ENCODE peak calls at places on chromosomes 1 and 21, in seven cellular contexts. D, E, V, Z, J, X and S are unnamed samples.

GRCh38 chr1:90044346-90044745 is 49.4 kb downstream of the ZNF326 start:
- DNase-seq in J (no peak), Z (no peak), X (no peak), E (no peak), V (no peak), D (no peak), S (no peak)

GRCh38 chr1:164226977-164227376 is 332.0 kb upstream of the PBX1 start:
- DNase-seq in E (no peak), V (no peak), X (no peak), J (no peak), D (no peak), Z (no peak), S (no peak)

GRCh38 chr1:3652538-3653285 is 396 bp downstream of the TP73 start:
- DNase-seq in J (peak; percentile 29), X (no peak), V (no peak), E (no peak), Z (no peak), D (no peak), S (peak; percentile 79)

GRCh38 chr1:24925082-24925779 is 4.8 kb downstream of the RUNX3 start:
- DNase-seq in V (no peak), X (no peak), J (no peak), Z (no peak), E (peak; percentile 41), D (no peak), S (no peak)

GRCh38 chr1:154971341-154971998 is 923 bp upstream of the SHC1 start:
- DNase-seq in D (no peak), V (peak; percentile 39), Z (peak; percentile 61), E (peak; percentile 50), J (no peak), X (peak; percentile 75), S (peak; percentile 57)

GRCh38 chr1:183023601-183024351 is 556 bp downstream of the LAMC1 start:
- DNase-seq in E (peak; percentile 84), V (peak; percentile 81), D (peak; percentile 83), J (peak; percentile 67), X (peak; percentile 86), Z (peak; percentile 60), S (peak; percentile 91)

GRCh38 chr1:162854245-162854860 is 6.6 kb downstream of the CCDC190 start:
- DNase-seq in Z (peak; percentile 93), X (peak; percentile 68), J (peak; percentile 67), D (no peak), V (peak; percentile 69), E (peak; percentile 63), S (no peak)

GRCh38 chr1:164635784-164636729 is 77.1 kb downstream of the PBX1 start:
- DNase-seq in D (no peak), Z (no peak), E (peak; percentile 66), X (peak; percentile 45), V (peak; percentile 77), J (no peak), S (no peak)

GRCh38 chr1:223125249-223125648 is 17.8 kb downstream of the TLR5 start:
- DNase-seq in Z (no peak), X (no peak), D (no peak), E (no peak), J (peak; percentile 32), V (no peak), S (no peak)

GRCh38 chr1:212229654-212230053 is 55.6 kb upstream of the PPP2R5A start:
- DNase-seq in Z (peak; percentile 68), D (no peak), X (no peak), V (no peak), J (no peak), E (no peak), S (no peak)

GRCh38 chr1:201469645-201470074 is 672 bp upstream of the PHLDA3 start:
- DNase-seq in Z (no peak), X (no peak), D (no peak), J (no peak), V (no peak), E (no peak), S (no peak)

GRCh38 chr21:35578350-35578782 is 482.0 kb downstream of the SETD4 start:
- DNase-seq in V (no peak), Z (peak; percentile 69), E (no peak), X (no peak), D (no peak), J (no peak), S (no peak)

GRCh38 chr1:25232866-25233784 is 823 bp upstream of the SYF2 start:
- DNase-seq in V (peak; percentile 93), Z (peak; percentile 97), D (peak; percentile 94), E (peak; percentile 90), X (peak; percentile 90), J (peak; percentile 52), S (peak; percentile 89)

GRCh38 chr21:38804617-38805281 is 980 bp upstream of the ETS2 start:
- DNase-seq in V (peak; percentile 87), E (peak; percentile 86), D (peak; percentile 93), J (peak; percentile 62), Z (peak; percentile 73), X (peak; percentile 69), S (peak; percentile 92)

GRCh38 chr21:14116080-14116481 is 94.7 kb downstream of the LIPI start:
- DNase-seq in Z (no peak), J (no peak), X (no peak), D (no peak), E (no peak), V (no peak), S (no peak)

GRCh38 chr1:45913183-45913924 is 109.9 kb downstream of the MAST2 start:
- DNase-seq in E (peak; percentile 79), V (peak; percentile 81), J (no peak), Z (peak; percentile 77), D (no peak), X (no peak), S (no peak)

GRCh38 chr1:150596976-150597375 is 17.6 kb upstream of the MCL1 start:
- DNase-seq in J (no peak), E (no peak), Z (no peak), V (no peak), D (no peak), X (no peak), S (no peak)

GRCh38 chr1:192524223-192524622 is 51.4 kb upstream of the RGS1 start:
- DNase-seq in E (no peak), D (no peak), V (no peak), Z (no peak), J (no peak), X (no peak), S (no peak)

GRCh38 chr1:197144570-197145325 is 1.7 kb downstream of the ASPM start:
- DNase-seq in E (no peak), D (no peak), X (no peak), Z (peak; percentile 41), V (no peak), J (no peak), S (no peak)

GRCh38 chr1:90919190-90919719 is 102.6 kb downstream of the ZNF644 start:
- DNase-seq in V (no peak), X (no peak), D (no peak), E (no peak), Z (no peak), J (no peak), S (no peak)